ENCODE peak calls at places on chromosome 14, in four cellular contexts. W, M, S and D are unnamed samples.
A peak's percentile ranks its signal among the peaks of the same experiment; 100 is the strongest.

GRCh38 chr14:34890937-34891336 is 15.8 kb upstream of the BAZ1A start:
- DNase-seq in W (no peak), M (no peak), S (no peak), D (no peak)

GRCh38 chr14:103194256-103195045 is 71.2 kb downstream of the TNFAIP2 start:
- DNase-seq in W (peak; percentile 66), M (no peak), S (no peak), D (no peak)

GRCh38 chr14:31286456-31287293 is 79.1 kb upstream of the HECTD1 start:
- DNase-seq in W (no peak), M (no peak), S (peak; percentile 46), D (no peak)

GRCh38 chr14:50342211-50343080 is 30.3 kb downstream of the DMAC2L start:
- DNase-seq in W (peak; percentile 71), M (no peak), S (peak; percentile 90), D (peak; percentile 84)

GRCh38 chr14:76311410-76311758 is 64.6 kb upstream of the ESRRB start:
- DNase-seq in W (no peak), M (no peak), S (no peak), D (no peak)

GRCh38 chr14:69850086-69850735 is 29.0 kb upstream of the SMOC1 start:
- DNase-seq in W (no peak), M (no peak), S (no peak), D (no peak)

GRCh38 chr14:99840265-99840664 is 47.1 kb downstream of the EML1 start:
- DNase-seq in W (no peak), M (no peak), S (no peak), D (no peak)

GRCh38 chr14:100530270-100531072 is 56.7 kb downstream of the BEGAIN start:
- DNase-seq in W (no peak), M (no peak), S (no peak), D (no peak)

GRCh38 chr14:99735189-99736135 is 51.4 kb downstream of the CYP46A1 start:
- DNase-seq in W (no peak), M (no peak), S (no peak), D (no peak)

GRCh38 chr14:96164861-96165490 is 39.7 kb upstream of the BDKRB2 start:
- DNase-seq in W (peak; percentile 58), M (no peak), S (no peak), D (no peak)

GRCh38 chr14:21219120-21219519 is 50.1 kb downstream of the HNRNPC start:
- DNase-seq in W (no peak), M (no peak), S (no peak), D (no peak)

GRCh38 chr14:93832076-93832475 is 43.8 kb upstream of the PRIMA1 start:
- DNase-seq in W (no peak), M (no peak), S (no peak), D (no peak)

GRCh38 chr14:53609009-53609408 is 347.6 kb downstream of the BMP4 start:
- DNase-seq in W (no peak), M (no peak), S (no peak), D (no peak)
- H3K9me1 ChIP-seq in W (peaks cover 3% of the 10 kb centered on the region), M (no peaks in the 10 kb centered on the region), S (no peaks in the 10 kb centered on the region), D (no peaks in the 10 kb centered on the region)

GRCh38 chr14:106820119-106820518 is 1293.7 kb downstream of the TMEM121 start:
- DNase-seq in W (no peak), M (no peak), S (no peak), D (no peak)

GRCh38 chr14:106822905-106823304 is 1296.5 kb downstream of the TMEM121 start:
- DNase-seq in W (no peak), M (no peak), S (no peak), D (no peak)

GRCh38 chr14:106826833-106827369 is 1300.5 kb downstream of the TMEM121 start:
- DNase-seq in W (no peak), M (no peak), S (no peak), D (no peak)

GRCh38 chr14:106821119-106821518 is 1294.7 kb downstream of the TMEM121 start:
- DNase-seq in W (no peak), M (no peak), S (no peak), D (no peak)

DNA sequence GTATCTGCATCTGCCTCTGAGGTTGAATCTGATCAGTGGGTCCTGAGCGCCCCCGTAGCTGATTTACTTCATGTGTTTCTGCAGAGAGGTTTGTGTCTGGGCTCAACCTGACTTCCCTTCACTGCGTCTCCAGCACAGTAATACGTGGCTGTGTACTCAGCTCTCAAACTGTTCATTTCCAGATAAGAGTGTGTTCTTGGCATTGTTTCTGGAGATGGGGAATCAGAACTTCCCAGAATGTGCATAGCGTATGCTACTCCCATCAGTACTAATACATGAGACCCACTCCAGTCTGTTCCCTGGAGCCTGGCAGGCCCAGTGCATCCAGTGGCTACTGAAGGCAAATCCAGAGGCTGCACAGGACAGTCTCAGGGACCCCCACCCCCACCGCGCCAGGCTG is 1297.2 kb downstream of the TMEM121 start:
- DNase-seq in W (no peak), M (no peak), S (no peak), D (no peak)
- H3K9me3 ChIP-seq in W (peaks cover 15% of the 10 kb centered on the region), M (no peaks in the 10 kb centered on the region), S (no peaks in the 10 kb centered on the region), D (peaks cover 7% of the 10 kb centered on the region)

GRCh38 chr14:46653031-46653775 is 1.6 kb upstream of the RPL10L start:
- DNase-seq in W (no peak), M (no peak), S (no peak), D (no peak)
- H3K9me1 ChIP-seq in W (no peaks in the 10 kb centered on the region), M (no peaks in the 10 kb centered on the region), S (no peaks in the 10 kb centered on the region), D (no peaks in the 10 kb centered on the region)

DNA sequence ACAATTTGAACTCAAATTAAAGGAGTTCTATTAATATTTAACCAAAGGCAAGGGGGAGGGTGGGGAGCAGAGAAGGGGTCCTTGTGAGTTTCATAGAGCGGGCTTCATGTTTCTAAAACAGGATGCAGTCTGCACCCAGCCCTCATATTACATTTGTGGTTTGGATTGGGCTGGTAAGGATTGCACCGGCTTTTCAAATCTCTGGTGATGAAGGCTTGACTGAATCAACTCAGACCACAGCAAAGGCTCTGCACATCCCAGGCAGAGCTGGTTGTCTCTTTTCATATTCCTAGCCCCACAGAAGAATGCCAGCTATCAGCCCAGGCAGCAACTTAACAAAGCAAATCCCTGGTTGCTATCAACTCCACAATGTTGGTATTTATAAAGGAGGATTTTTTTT is 1221.4 kb downstream of the VRK1 start:
- DNase-seq in W (no peak), M (no peak), S (no peak), D (no peak)
- H3K9me3 ChIP-seq in W (peaks cover 15% of the 10 kb centered on the region), M (no peaks in the 10 kb centered on the region), S (no peaks in the 10 kb centered on the region), D (peaks cover 5% of the 10 kb centered on the region)

DNA sequence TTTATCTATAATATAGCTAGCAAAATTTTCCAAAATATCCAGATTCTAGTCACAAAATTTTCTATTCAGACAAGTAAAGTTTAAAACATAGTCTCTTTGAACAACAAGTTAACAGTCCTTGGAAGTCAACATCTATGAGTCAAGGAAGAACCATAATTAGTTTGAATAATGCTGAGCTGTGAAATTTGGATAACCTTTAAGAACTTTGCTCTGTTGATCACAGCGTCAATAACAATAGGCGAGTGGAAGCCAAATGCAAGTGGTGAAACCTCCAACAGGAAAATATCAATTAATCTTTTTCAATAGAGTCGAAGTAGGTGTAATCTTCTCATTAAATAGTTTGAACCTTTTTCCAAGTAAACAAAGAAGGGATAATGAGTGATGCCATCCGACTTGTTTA is 466.6 kb downstream of the FOXG1 start:
- DNase-seq in W (no peak), M (no peak), S (no peak), D (peak; percentile 12)
- H3K9me1 ChIP-seq in W (no peaks in the 10 kb centered on the region), M (no peaks in the 10 kb centered on the region), S (no peaks in the 10 kb centered on the region), D (no peaks in the 10 kb centered on the region)

GRCh38 chr14:29759521-29760340 is 167.9 kb downstream of the PRKD1 start:
- DNase-seq in W (no peak), M (no peak), S (no peak), D (no peak)

GRCh38 chr14:29757711-29758233 is 169.9 kb downstream of the PRKD1 start:
- DNase-seq in W (no peak), M (no peak), S (no peak), D (no peak)

GRCh38 chr14:29763342-29763858 is 164.2 kb downstream of the PRKD1 start:
- DNase-seq in W (no peak), M (no peak), S (no peak), D (no peak)
- H3K9me3 ChIP-seq in W (no peaks in the 10 kb centered on the region), M (no peaks in the 10 kb centered on the region), S (no peaks in the 10 kb centered on the region), D (no peaks in the 10 kb centered on the region)

DNA sequence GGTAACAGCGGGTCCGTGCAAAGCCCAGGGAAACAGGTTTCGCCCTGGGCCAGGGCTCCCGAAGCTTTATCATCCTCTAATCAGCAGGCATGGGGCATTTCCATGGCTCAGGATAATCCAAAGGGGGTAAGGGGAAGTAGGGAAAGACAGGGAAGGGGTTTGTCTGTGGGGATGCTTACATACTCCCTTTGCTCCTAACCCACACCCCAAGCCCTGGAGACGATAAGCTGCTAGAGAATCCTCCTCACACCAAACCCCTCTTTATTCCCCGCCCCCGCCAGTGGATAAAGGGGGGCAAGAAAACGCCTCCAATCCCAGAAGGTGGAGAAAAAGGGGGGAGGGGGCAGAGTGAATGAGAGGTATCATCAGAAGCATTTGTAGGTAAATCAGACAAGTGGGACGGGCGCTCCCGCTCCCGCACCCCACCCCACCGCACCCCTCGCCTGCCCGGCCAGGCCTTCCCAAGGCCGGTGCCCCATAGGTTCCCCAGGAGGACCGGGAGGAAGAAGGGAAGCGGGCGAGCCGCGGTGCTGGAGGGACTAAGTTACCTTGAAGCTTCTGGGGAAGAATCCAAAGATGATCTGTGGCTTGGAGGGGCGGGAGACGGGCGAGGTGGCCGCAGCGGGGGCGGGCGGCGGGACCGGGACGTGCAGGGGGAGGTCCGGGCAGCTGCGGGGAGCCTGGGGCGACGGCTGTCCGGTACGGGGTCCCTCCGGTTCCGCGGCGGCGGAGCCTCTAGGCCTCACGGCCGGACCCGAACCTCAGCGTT is 762 bp downstream of the PPP2R5E start:
- DNase-seq in W (no peak), M (no peak), S (peak; percentile 35), D (peak; percentile 56)
- H3K9me1 ChIP-seq in W (no peaks in the 10 kb centered on the region), M (no peaks in the 10 kb centered on the region), S (no peaks in the 10 kb centered on the region), D (no peaks in the 10 kb centered on the region)